ENCODE peak calls at places on chromosomes 4 and X, in eight cellular contexts. F is lower leg skin, E is breast epithelium, U is ascending aorta, M is cardiac fibroblast, O is fibroblast of pulmonary artery, Q is IMR-90, W is tibial nerve. H is an unnamed sample.
A peak's percentile ranks its signal among the peaks of the same experiment; 100 is the strongest.

GRCh38 chr4:56330691-56331090 is 56.6 kb downstream of the AASDH start:
- DNase-seq in F (no peak), E (no peak), U (no peak), M (no peak), O (no peak), Q (peak; percentile 31), W (no peak), H (no peak)

GRCh38 chrX:1500701-1501624 is 36.0 kb downstream of the P2RY8 start:
- DNase-seq in F (peak; percentile 49), E (no peak), U (no peak), M (no peak), O (no peak), Q (no peak), W (no peak), H (no peak)

GRCh38 chr4:104829761-104830160 is 316.9 kb upstream of the TET2 start:
- DNase-seq in F (no peak), E (no peak), U (no peak), M (no peak), O (no peak), Q (no peak), W (no peak), H (no peak)

GRCh38 chr4:140662082-140662869 is 93.5 kb upstream of the UCP1 start:
- DNase-seq in F (no peak), E (no peak), U (no peak), M (peak; percentile 26), O (peak; percentile 27), Q (peak; percentile 52), W (no peak), H (no peak)

GRCh38 chr4:86963697-86964096 is 28.9 kb downstream of the AFF1 start:
- DNase-seq in F (no peak), E (no peak), U (no peak), M (peak; percentile 71), O (no peak), Q (peak; percentile 59), W (no peak), H (no peak)

GRCh38 chr4:110533940-110534339 is 58.0 kb downstream of the ENPEP start:
- DNase-seq in F (no peak), E (no peak), U (no peak), M (peak; percentile 99), O (peak; percentile 98), Q (peak; percentile 98), W (no peak), H (no peak)

GRCh38 chr4:87049508-87049907 is 114.7 kb downstream of the AFF1 start:
- DNase-seq in F (no peak), E (no peak), U (no peak), M (no peak), O (no peak), Q (no peak), W (no peak), H (no peak)

GRCh38 chr4:128665514-128665913 is 144.0 kb upstream of the JADE1 start:
- DNase-seq in F (no peak), E (no peak), U (no peak), M (no peak), O (no peak), Q (peak; percentile 20), W (no peak), H (no peak)

GRCh38 chr4:107120661-107121060 is 84.5 kb upstream of the DKK2 start:
- DNase-seq in F (no peak), E (no peak), U (no peak), M (no peak), O (no peak), Q (no peak), W (no peak), H (no peak)

GRCh38 chrX:16445166-16445752 is 204.7 kb upstream of the S100G start:
- DNase-seq in F (no peak), E (no peak), U (no peak), M (peak; percentile 47), O (peak; percentile 22), Q (peak; percentile 47), W (no peak), H (no peak)

GRCh38 chr4:137474711-137475301 is 57.5 kb downstream of the PCDH18 start:
- DNase-seq in F (no peak), E (no peak), U (no peak), M (peak; percentile 40), O (peak; percentile 75), Q (peak; percentile 70), W (no peak), H (no peak)

GRCh38 chrX:149871940-149872339 is 9.0 kb upstream of the MAGEA8 start:
- DNase-seq in F (no peak), E (peak; percentile 62), U (no peak), M (peak; percentile 19), O (peak; percentile 4), Q (no peak), W (no peak), H (no peak)

GRCh38 chrX:110089656-110090404 is 86.9 kb downstream of the TMEM164 start:
- DNase-seq in F (no peak), E (no peak), U (no peak), M (no peak), O (peak; percentile 31), Q (no peak), W (no peak), H (no peak)

GRCh38 chr4:2596153-2596552 is 59.7 kb downstream of the FAM193A start:
- DNase-seq in F (peak; percentile 12), E (no peak), U (no peak), M (no peak), O (no peak), Q (no peak), W (no peak), H (no peak)

GRCh38 chrX:134601240-134601639 is 57.0 kb downstream of the PLAC1 start:
- DNase-seq in F (no peak), E (no peak), U (no peak), M (peak; percentile 33), O (peak; percentile 36), Q (peak; percentile 27), W (no peak), H (no peak)

GRCh38 chrX:115023139-115023538 is 5.7 kb upstream of the IL13RA2 start:
- DNase-seq in F (no peak), E (no peak), U (no peak), M (peak; percentile 72), O (peak; percentile 79), Q (peak; percentile 90), W (no peak), H (no peak)

GRCh38 chr4:78565971-78566372 is 14.4 kb downstream of the ANXA3 start:
- DNase-seq in F (no peak), E (no peak), U (no peak), M (peak; percentile 77), O (peak; percentile 77), Q (peak; percentile 55), W (no peak), H (no peak)

GRCh38 chr4:78567502-78568075 is 16.0 kb downstream of the ANXA3 start:
- DNase-seq in F (no peak), E (no peak), U (no peak), M (no peak), O (no peak), Q (no peak), W (no peak), H (no peak)

GRCh38 chr4:78566834-78567501 is 15.4 kb downstream of the ANXA3 start:
- DNase-seq in F (no peak), E (no peak), U (no peak), M (no peak), O (no peak), Q (no peak), W (no peak), H (no peak)

GRCh38 chr4:78569291-78569821 is 17.8 kb downstream of the ANXA3 start:
- DNase-seq in F (no peak), E (no peak), U (no peak), M (peak; percentile 89), O (peak; percentile 85), Q (peak; percentile 82), W (no peak), H (no peak)

DNA sequence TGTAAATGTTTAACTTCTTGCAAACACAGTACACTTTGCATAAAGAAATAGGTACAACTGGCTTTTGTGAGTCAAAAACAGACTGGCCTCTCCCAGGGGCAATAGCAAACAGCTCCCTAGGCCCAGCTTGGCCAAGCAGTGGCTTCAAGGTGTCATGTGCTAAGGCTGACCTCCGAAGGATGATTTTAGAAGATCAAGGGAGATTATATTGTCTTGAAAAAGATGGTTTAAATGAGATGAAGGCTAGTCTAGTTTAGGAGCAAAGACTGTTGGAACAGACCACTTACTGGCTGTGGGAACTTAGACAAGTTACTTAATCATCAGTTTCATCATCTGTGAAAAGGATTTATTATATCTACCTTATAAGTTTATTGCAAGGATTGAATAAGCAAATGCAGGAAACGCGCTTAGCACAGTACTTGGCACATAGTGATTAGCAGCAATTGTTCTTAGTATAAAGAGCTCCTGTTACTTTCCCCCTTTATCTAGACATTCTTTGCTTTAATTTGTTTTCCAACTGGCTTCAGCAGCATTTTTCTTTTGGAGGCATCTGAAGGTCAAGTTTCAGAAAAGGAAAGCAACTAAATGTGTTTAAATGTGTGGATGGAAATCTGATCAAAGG is 17.2 kb downstream of the ANXA3 start:
- DNase-seq in F (no peak), E (no peak), U (no peak), M (peak; percentile 35), O (peak; percentile 35), Q (no peak), W (no peak), H (no peak)
- TF ChIP-seq CTCF in F (no peak), E (no peak), U (no peak), M (no peak), O (no peak), Q (no peak), W (no peak), H (no peak)

GRCh38 chr4:127622923-127623754 is 9.6 kb upstream of the INTU start:
- DNase-seq in F (peak; percentile 86), E (no peak), U (no peak), M (no peak), O (no peak), Q (peak; percentile 33), W (no peak), H (no peak)
- TF ChIP-seq CTCF in F (no peak), E (no peak), U (peak; percentile 46), M (peak; percentile 29), O (peak; percentile 26), Q (peak; percentile 30), W (peak; percentile 13), H (no peak)

GRCh38 chr4:37667197-37668100 is 18.7 kb downstream of the RELL1 start:
- DNase-seq in F (no peak), E (no peak), U (no peak), M (peak; percentile 47), O (no peak), Q (no peak), W (no peak), H (no peak)
- TF ChIP-seq CTCF in F (no peak), E (no peak), U (no peak), M (no peak), O (no peak), Q (no peak), W (no peak), H (no peak)

DNA sequence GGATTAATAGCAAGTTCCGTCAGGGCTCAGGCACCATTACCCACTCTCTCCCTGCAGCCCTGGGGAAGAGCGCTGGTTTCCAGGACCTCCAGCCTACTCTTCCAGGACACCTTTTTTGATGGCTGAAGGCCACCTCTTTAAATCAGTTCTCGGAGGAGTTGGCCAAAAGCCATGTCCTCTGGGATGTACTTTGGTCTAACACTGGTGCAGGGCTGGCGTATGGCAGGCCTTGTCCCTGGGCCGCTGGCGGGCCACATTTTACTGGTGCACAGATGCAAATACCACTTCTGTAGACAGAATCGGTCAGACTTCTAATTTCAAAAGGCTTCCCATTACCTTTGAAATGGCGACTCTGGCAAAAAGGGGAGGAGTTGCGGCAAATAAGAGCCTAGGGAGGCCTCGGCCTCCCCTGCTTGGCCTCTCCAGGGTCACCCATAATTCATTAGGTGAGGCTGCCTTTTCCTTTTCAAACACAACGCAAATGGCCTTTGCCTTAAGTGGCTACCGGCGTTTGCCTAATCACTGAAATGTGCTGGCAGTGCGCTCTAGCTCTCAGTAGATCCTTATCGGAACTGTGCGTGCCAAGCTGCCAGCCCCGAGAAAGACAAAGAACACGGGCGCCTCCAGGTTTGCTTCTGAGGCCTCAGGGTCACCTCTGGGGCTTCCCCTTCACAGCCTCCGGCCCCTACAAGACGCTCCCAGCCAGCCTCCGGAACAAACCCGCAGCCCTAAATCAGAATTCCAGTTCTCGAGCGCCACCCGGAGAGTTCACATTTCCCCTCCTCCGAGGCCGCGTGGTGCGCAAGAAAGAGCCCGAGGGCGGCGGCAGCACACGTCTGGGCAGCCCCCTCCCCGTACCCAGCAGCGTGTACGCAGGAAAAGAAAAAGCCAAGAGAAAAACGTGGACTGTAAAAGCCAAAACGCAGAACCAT is 76.2 kb upstream of the BCOR start:
- DNase-seq in F (no peak), E (no peak), U (no peak), M (no peak), O (no peak), Q (no peak), W (no peak), H (peak; percentile 81)
- TF ChIP-seq CTCF in F (no peak), E (no peak), U (no peak), M (no peak), O (no peak), Q (no peak), W (no peak), H (no peak)